ENCODE peak calls at places on chromosome 20, in nine cellular contexts. J, M, I, T, K, R, N, Q and P are unnamed samples.

GRCh38 chr20:20513720-20514119 is 145.8 kb downstream of the INSM1 start:
- DNase-seq in M (no peak), Q (no peak), J (no peak), K (no peak), N (no peak), I (no peak), R (no peak), T (no peak), P (no peak)

GRCh38 chr20:56631318-56631989 is 2.3 kb downstream of the TFAP2C start:
- DNase-seq in K (no peak), R (no peak), J (no peak), T (no peak), N (peak; percentile 29), Q (no peak), I (no peak), M (no peak), P (no peak)

GRCh38 chr20:56381501-56381900 is 10.5 kb downstream of the AURKA start:
- DNase-seq in K (no peak), R (no peak), T (no peak), J (no peak), I (no peak), N (no peak), M (no peak), Q (no peak), P (no peak)

GRCh38 chr20:6053776-6054688 is at the start of gene LRRN4:
- DNase-seq in J (peak; percentile 19), Q (no peak), I (no peak), M (no peak), T (no peak), R (peak; percentile 34), K (peak; percentile 57), N (peak; percentile 45), P (no peak)

GRCh38 chr20:48295966-48296421 is 510.7 kb upstream of the SULF2 start:
- DNase-seq in K (no peak), J (no peak), I (no peak), M (peak; percentile 57), Q (no peak), T (no peak), R (peak; percentile 41), N (no peak), P (no peak)

GRCh38 chr20:50496773-50497375 is 13.3 kb upstream of the PTPN1 start:
- DNase-seq in T (no peak), R (no peak), Q (no peak), K (no peak), J (no peak), M (no peak), N (no peak), I (no peak), P (no peak)

GRCh38 chr20:40279390-40279789 is 409.6 kb downstream of the MAFB start:
- DNase-seq in J (no peak), K (no peak), T (no peak), R (no peak), M (peak; percentile 59), I (no peak), Q (no peak), N (no peak), P (peak; percentile 62)

GRCh38 chr20:48626226-48626937 is 201.4 kb downstream of the PREX1 start:
- DNase-seq in N (no peak), I (no peak), R (no peak), K (no peak), M (no peak), Q (no peak), J (no peak), T (no peak), P (peak; percentile 93)

GRCh38 chr20:38873050-38873581 is 53.1 kb upstream of the FAM83D start:
- DNase-seq in M (no peak), K (no peak), R (no peak), I (no peak), N (no peak), Q (peak; percentile 91), J (no peak), T (no peak), P (no peak)

GRCh38 chr20:13325033-13325432 is 104.0 kb downstream of the ISM1 start:
- DNase-seq in Q (no peak), T (peak; percentile 11), J (peak; percentile 18), M (peak; percentile 32), R (peak; percentile 74), K (peak; percentile 74), I (peak; percentile 75), N (peak; percentile 78), P (peak; percentile 47)

GRCh38 chr20:58471835-58472164 is 43.4 kb downstream of the APCDD1L start:
- DNase-seq in K (peak; percentile 29), J (no peak), N (no peak), I (no peak), M (no peak), T (no peak), Q (no peak), R (no peak), P (no peak)

GRCh38 chr20:53940883-53941546 is 129.4 kb downstream of the BCAS1 start:
- DNase-seq in Q (no peak), N (no peak), R (no peak), T (no peak), K (peak; percentile 28), I (peak; percentile 81), M (peak; percentile 92), J (no peak), P (no peak)

GRCh38 chr20:35871311-35871771 is 83.0 kb downstream of the SCAND1 start:
- DNase-seq in J (no peak), M (peak; percentile 79), Q (no peak), N (no peak), I (peak; percentile 50), T (no peak), R (no peak), K (no peak), P (no peak)

GRCh38 chr20:49446080-49446479 is 36.4 kb downstream of the KCNB1 start:
- DNase-seq in T (no peak), I (no peak), Q (no peak), R (no peak), K (no peak), J (no peak), N (no peak), M (no peak), P (no peak)

GRCh38 chr20:23776067-23776771 is 25.5 kb upstream of the CST1 start:
- DNase-seq in Q (no peak), K (peak; percentile 59), T (no peak), J (no peak), R (no peak), I (no peak), M (no peak), N (peak; percentile 54), P (no peak)

GRCh38 chr20:50602432-50603088 is 88.8 kb downstream of the RIPOR3 start:
- DNase-seq in Q (no peak), J (no peak), M (no peak), T (no peak), R (no peak), N (no peak), I (no peak), K (no peak), P (no peak)

GRCh38 chr20:31341470-31341869 is 26.9 kb upstream of the DEFB118 start:
- DNase-seq in Q (no peak), I (no peak), R (no peak), N (no peak), K (no peak), T (no peak), M (no peak), J (no peak), P (no peak)
- TF ChIP-seq CTCF in Q (no peak), I (no peak), R (no peak), N (no peak), K (no peak), T (no peak), M (no peak), J (no peak), P (no peak)

GRCh38 chr20:1390552-1391403 is 2.1 kb downstream of the FKBP1A start:
- DNase-seq in K (no peak), I (no peak), J (no peak), M (peak; percentile 49), T (no peak), Q (no peak), R (no peak), N (no peak), P (no peak)

GRCh38 chr20:1391640-1392442 is 1.0 kb downstream of the FKBP1A start:
- DNase-seq in M (peak; percentile 94), Q (no peak), I (no peak), T (peak; percentile 32), R (no peak), N (no peak), K (no peak), J (no peak), P (peak; percentile 60)

GRCh38 chr20:1392443-1392692 is 486 bp downstream of the FKBP1A start:
- DNase-seq in J (no peak), K (no peak), T (no peak), I (no peak), M (no peak), N (no peak), Q (no peak), R (no peak), P (peak; percentile 49)

GRCh38 chr20:1393507-1393882 is 641 bp upstream of the FKBP1A start:
- DNase-seq in R (no peak), M (no peak), N (no peak), J (no peak), Q (no peak), T (no peak), I (no peak), K (no peak), P (no peak)

DNA sequence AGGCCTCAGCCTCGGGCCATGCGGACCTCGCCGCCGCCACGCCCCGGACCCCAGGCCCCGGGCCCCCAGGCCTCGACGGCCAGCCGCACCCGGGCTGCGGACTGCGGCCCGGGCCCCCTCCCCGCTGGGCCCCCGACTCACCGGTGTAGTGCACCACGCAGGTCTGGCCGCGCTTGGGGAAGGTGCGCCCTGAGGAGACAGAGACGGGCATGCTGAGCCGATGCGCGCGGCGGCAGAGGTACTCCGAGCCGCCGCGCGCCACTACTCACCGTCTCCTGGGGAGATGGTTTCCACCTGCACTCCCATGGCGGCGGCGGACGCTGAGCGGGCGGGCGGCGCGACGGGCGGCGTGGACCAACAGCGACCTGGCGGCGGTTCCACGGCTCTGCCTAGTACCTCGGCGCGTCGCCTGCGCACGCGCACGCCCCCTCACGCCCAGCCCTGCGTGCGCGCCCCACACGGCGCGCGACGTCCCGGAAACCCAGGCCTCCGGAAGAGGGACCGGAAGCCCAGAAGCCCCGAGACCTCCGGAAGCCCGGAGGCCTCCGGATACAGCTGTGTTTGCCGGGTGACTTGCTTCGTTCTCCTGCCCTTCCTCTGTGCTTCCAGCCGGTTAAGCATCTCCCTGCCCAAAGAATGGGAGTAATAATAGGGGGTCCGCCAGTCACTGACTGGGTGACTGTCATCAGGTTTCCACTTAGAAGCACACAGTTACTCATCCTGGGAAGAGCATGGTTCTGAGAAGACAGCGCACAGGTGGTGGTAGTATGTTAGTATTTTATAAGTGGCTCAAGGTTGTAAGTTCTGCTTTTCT is at the start of gene FKBP1A:
- DNase-seq in J (peak; percentile 78), I (peak; percentile 91), R (peak; percentile 94), Q (peak; percentile 67), M (peak; percentile 90), K (peak; percentile 85), T (peak; percentile 92), N (peak; percentile 74), P (peak; percentile 95)
- TF ChIP-seq MAX in J (peak; percentile 65), I (peak; percentile 84), R (peak; percentile 91), Q (peak; percentile 63), M (peak; percentile 27), K (peak; percentile 60), T (no peak), N (peak; percentile 22), P (peak; percentile 60)

GRCh38 chr20:33169176-33169794 is 1.3 kb downstream of the BPIFA2 start:
- DNase-seq in N (peak; percentile 70), I (peak; percentile 29), T (peak; percentile 59), K (peak; percentile 81), R (peak; percentile 29), Q (no peak), J (no peak), M (no peak), P (peak; percentile 31)
- TF ChIP-seq CTCF in N (peak; percentile 64), I (peak; percentile 1), T (peak; percentile 50), K (peak; percentile 39), R (peak; percentile 55), Q (peak; percentile 39), J (no peak), M (peak; percentile 31), P (peak; percentile 77)

GRCh38 chr20:2602746-2603145 is 49.7 kb upstream of the NOP56 start:
- DNase-seq in N (no peak), J (no peak), K (no peak), R (no peak), M (no peak), I (peak; percentile 40), Q (no peak), T (peak; percentile 19), P (no peak)
- TF ChIP-seq MAX in N (no peak), J (no peak), K (no peak), R (no peak), M (no peak), I (no peak), Q (no peak), T (no peak), P (no peak)